ENCODE peak calls at places on chromosome 1, in five cellular contexts. S is activated CD4-positive, alpha-beta T cell treated with anti-CD3 and anti-CD28 coated beads, Interleukin-2, amount 50 U/mL, for 1 hour; I is AML-193; E is nephron progenitor cell; X is astrocyte of the hippocampus. Q is an unnamed sample.
A peak's percentile ranks its signal among the peaks of the same experiment; 100 is the strongest.

GRCh38 chr1:96721053-96721381 is 567 bp upstream of the PTBP2 start:
- DNase-seq in S (no peak), I (no peak), E (no peak), X (no peak), Q (no peak)

GRCh38 chr1:89169166-89169565 is 6.6 kb downstream of the GBP7 start:
- DNase-seq in S (no peak), I (no peak), E (no peak), X (no peak), Q (no peak)

GRCh38 chr1:181101581-181102226 is 13.2 kb downstream of the IER5 start:
- DNase-seq in S (no peak), I (no peak), E (peak; percentile 29), X (peak; percentile 55), Q (no peak)

GRCh38 chr1:17671741-17672140 is 83.4 kb upstream of the ACTL8 start:
- DNase-seq in S (no peak), I (no peak), E (peak; percentile 49), X (no peak), Q (no peak)

GRCh38 chr1:199042193-199042592 is 403.4 kb downstream of the PTPRC start:
- DNase-seq in S (no peak), I (no peak), E (no peak), X (no peak), Q (no peak)

GRCh38 chr1:175731581-175731980 is 11.8 kb downstream of the TNR start:
- DNase-seq in S (no peak), I (no peak), E (no peak), X (no peak), Q (no peak)

GRCh38 chr1:79128726-79129125 is 122.2 kb upstream of the ADGRL4 start:
- DNase-seq in S (no peak), I (no peak), E (no peak), X (peak; percentile 53), Q (no peak)

GRCh38 chr1:208933984-208934525 is 649.5 kb upstream of the CAMK1G start:
- DNase-seq in S (no peak), I (no peak), E (no peak), X (no peak), Q (no peak)

GRCh38 chr1:234781241-234782056 is 171.5 kb upstream of the IRF2BP2 start:
- DNase-seq in S (no peak), I (no peak), E (no peak), X (peak; percentile 13), Q (no peak)

Q was measured in T47D.